ENCODE peak calls at places on chromosomes 5 and 9, in nine cellular contexts. One of them, this sample, is unnamed. For H3K27me3 and H3K36me3, the result is how much of the 10 kb centered on the place peaks cover.

GRCh38 chr5:175103746-175104145 is 340.2 kb downstream of the DRD1 start:
- DNase-seq in naive thymus-derived CD4-positive, alpha-beta T cell: no peak
- DNase-seq in ovary: no peak
- DNase-seq in GM23248: no peak
- DNase-seq in mesendoderm: no peak
- DNase-seq in heart left ventricle: no peak
- DNase-seq in transverse colon: no peak
- DNase-seq in small intestine: no peak
- DNase-seq in Panc1: no peak
- DNase-seq in this sample: no peak

GRCh38 chr5:129460121-129460950 is at the start of gene ADAMTS19:
- DNase-seq in naive thymus-derived CD4-positive, alpha-beta T cell: no peak
- DNase-seq in ovary: no peak
- DNase-seq in GM23248: peak
- DNase-seq in mesendoderm: peak
- DNase-seq in heart left ventricle: peak
- DNase-seq in transverse colon: peak
- DNase-seq in small intestine: peak
- DNase-seq in Panc1: no peak
- DNase-seq in this sample: peak

GRCh38 chr9:121026260-121026691 is 23.8 kb downstream of the C5 start:
- DNase-seq in naive thymus-derived CD4-positive, alpha-beta T cell: no peak
- DNase-seq in ovary: no peak
- DNase-seq in GM23248: peak
- DNase-seq in mesendoderm: no peak
- DNase-seq in heart left ventricle: no peak
- DNase-seq in transverse colon: no peak
- DNase-seq in small intestine: peak
- DNase-seq in Panc1: no peak
- DNase-seq in this sample: no peak

GRCh38 chr9:3467593-3468219 is 58.1 kb downstream of the RFX3 start:
- DNase-seq in naive thymus-derived CD4-positive, alpha-beta T cell: peak
- DNase-seq in ovary: peak
- DNase-seq in GM23248: peak
- DNase-seq in mesendoderm: peak
- DNase-seq in heart left ventricle: peak
- DNase-seq in transverse colon: peak
- DNase-seq in small intestine: peak
- DNase-seq in Panc1: peak
- DNase-seq in this sample: peak

GRCh38 chr9:91843623-91844111 is 106.4 kb downstream of the ROR2 start:
- DNase-seq in naive thymus-derived CD4-positive, alpha-beta T cell: no peak
- DNase-seq in ovary: peak
- DNase-seq in GM23248: peak
- DNase-seq in mesendoderm: no peak
- DNase-seq in heart left ventricle: peak
- DNase-seq in transverse colon: no peak
- DNase-seq in small intestine: no peak
- DNase-seq in Panc1: no peak
- DNase-seq in this sample: peak

GRCh38 chr5:43616535-43616934 is 13.6 kb downstream of the NNT start:
- DNase-seq in naive thymus-derived CD4-positive, alpha-beta T cell: no peak
- DNase-seq in ovary: no peak
- DNase-seq in GM23248: peak
- DNase-seq in mesendoderm: peak
- DNase-seq in heart left ventricle: no peak
- DNase-seq in transverse colon: no peak
- DNase-seq in small intestine: no peak
- DNase-seq in Panc1: no peak
- DNase-seq in this sample: no peak

GRCh38 chr5:125042243-125042887 is 295.9 kb upstream of the ZNF608 start:
- DNase-seq in naive thymus-derived CD4-positive, alpha-beta T cell: no peak
- DNase-seq in ovary: no peak
- DNase-seq in GM23248: peak
- DNase-seq in mesendoderm: no peak
- DNase-seq in heart left ventricle: no peak
- DNase-seq in transverse colon: no peak
- DNase-seq in small intestine: no peak
- DNase-seq in Panc1: no peak
- DNase-seq in this sample: no peak

GRCh38 chr5:31561936-31562335 is 29.8 kb downstream of the C5orf22 start:
- DNase-seq in naive thymus-derived CD4-positive, alpha-beta T cell: no peak
- DNase-seq in ovary: no peak
- DNase-seq in GM23248: peak
- DNase-seq in mesendoderm: no peak
- DNase-seq in heart left ventricle: no peak
- DNase-seq in transverse colon: no peak
- DNase-seq in small intestine: no peak
- DNase-seq in Panc1: no peak
- DNase-seq in this sample: no peak

GRCh38 chr9:97396256-97396655 is 15.6 kb upstream of the TDRD7 start:
- DNase-seq in naive thymus-derived CD4-positive, alpha-beta T cell: no peak
- DNase-seq in ovary: no peak
- DNase-seq in GM23248: no peak
- DNase-seq in mesendoderm: no peak
- DNase-seq in heart left ventricle: no peak
- DNase-seq in transverse colon: no peak
- DNase-seq in small intestine: no peak
- DNase-seq in Panc1: no peak
- DNase-seq in this sample: no peak

GRCh38 chr5:88684136-88684500 is 198.9 kb downstream of the MEF2C start:
- DNase-seq in naive thymus-derived CD4-positive, alpha-beta T cell: no peak
- DNase-seq in ovary: no peak
- DNase-seq in GM23248: no peak
- DNase-seq in mesendoderm: no peak
- DNase-seq in heart left ventricle: no peak
- DNase-seq in transverse colon: no peak
- DNase-seq in small intestine: no peak
- DNase-seq in Panc1: no peak
- DNase-seq in this sample: no peak

GRCh38 chr9:136228107-136228875 is 17.3 kb downstream of the QSOX2 start:
- DNase-seq in naive thymus-derived CD4-positive, alpha-beta T cell: no peak
- DNase-seq in ovary: no peak
- DNase-seq in GM23248: peak
- DNase-seq in mesendoderm: peak
- DNase-seq in heart left ventricle: no peak
- DNase-seq in transverse colon: no peak
- DNase-seq in small intestine: no peak
- DNase-seq in Panc1: peak
- DNase-seq in this sample: no peak

GRCh38 chr5:148482697-148483462 is 99.1 kb downstream of the FBXO38 start:
- DNase-seq in naive thymus-derived CD4-positive, alpha-beta T cell: peak
- DNase-seq in ovary: peak
- DNase-seq in GM23248: peak
- DNase-seq in mesendoderm: peak
- DNase-seq in heart left ventricle: peak
- DNase-seq in transverse colon: peak
- DNase-seq in small intestine: peak
- DNase-seq in Panc1: peak
- DNase-seq in this sample: peak

GRCh38 chr5:170597109-170597741 is 93.4 kb downstream of the KCNIP1 start:
- DNase-seq in naive thymus-derived CD4-positive, alpha-beta T cell: no peak
- DNase-seq in ovary: no peak
- DNase-seq in GM23248: peak
- DNase-seq in mesendoderm: peak
- DNase-seq in heart left ventricle: no peak
- DNase-seq in transverse colon: peak
- DNase-seq in small intestine: no peak
- DNase-seq in Panc1: peak
- DNase-seq in this sample: no peak

GRCh38 chr5:157918811-157919742 is 60.1 kb upstream of the CLINT1 start:
- DNase-seq in naive thymus-derived CD4-positive, alpha-beta T cell: peak
- DNase-seq in ovary: no peak
- DNase-seq in GM23248: peak
- DNase-seq in mesendoderm: peak
- DNase-seq in heart left ventricle: no peak
- DNase-seq in transverse colon: peak
- DNase-seq in small intestine: peak
- DNase-seq in Panc1: no peak
- DNase-seq in this sample: no peak

GRCh38 chr5:456351-457194 is 13.6 kb downstream of the EXOC3 start:
- DNase-seq in naive thymus-derived CD4-positive, alpha-beta T cell: no peak
- DNase-seq in ovary: peak
- DNase-seq in GM23248: no peak
- DNase-seq in mesendoderm: no peak
- DNase-seq in heart left ventricle: peak
- DNase-seq in transverse colon: peak
- DNase-seq in small intestine: no peak
- DNase-seq in Panc1: no peak
- DNase-seq in this sample: no peak

GRCh38 chr5:1039210-1039548 is 30.6 kb downstream of the NKD2 start:
- DNase-seq in naive thymus-derived CD4-positive, alpha-beta T cell: no peak
- DNase-seq in ovary: no peak
- DNase-seq in GM23248: no peak
- DNase-seq in mesendoderm: no peak
- DNase-seq in heart left ventricle: no peak
- DNase-seq in transverse colon: no peak
- DNase-seq in small intestine: no peak
- DNase-seq in Panc1: no peak
- DNase-seq in this sample: no peak

GRCh38 chr9:89234636-89235035 is 56.0 kb upstream of the SHC3 start:
- DNase-seq in naive thymus-derived CD4-positive, alpha-beta T cell: no peak
- DNase-seq in ovary: no peak
- DNase-seq in GM23248: no peak
- DNase-seq in mesendoderm: no peak
- DNase-seq in heart left ventricle: no peak
- DNase-seq in transverse colon: no peak
- DNase-seq in small intestine: no peak
- DNase-seq in Panc1: no peak
- DNase-seq in this sample: peak

GRCh38 chr5:98813755-98814154 is 40.3 kb downstream of the RGMB start:
- DNase-seq in naive thymus-derived CD4-positive, alpha-beta T cell: no peak
- DNase-seq in ovary: no peak
- DNase-seq in GM23248: no peak
- DNase-seq in mesendoderm: no peak
- DNase-seq in heart left ventricle: no peak
- DNase-seq in transverse colon: no peak
- DNase-seq in small intestine: no peak
- DNase-seq in Panc1: no peak
- DNase-seq in this sample: no peak

GRCh38 chr5:67476995-67477394 is 280.4 kb upstream of the CD180 start:
- DNase-seq in naive thymus-derived CD4-positive, alpha-beta T cell: no peak
- DNase-seq in ovary: no peak
- DNase-seq in GM23248: no peak
- DNase-seq in mesendoderm: no peak
- DNase-seq in heart left ventricle: no peak
- DNase-seq in transverse colon: no peak
- DNase-seq in small intestine: no peak
- DNase-seq in Panc1: no peak
- DNase-seq in this sample: no peak

GRCh38 chr9:135163023-135163780 is 75.7 kb downstream of the OLFM1 start:
- DNase-seq in naive thymus-derived CD4-positive, alpha-beta T cell: no peak
- DNase-seq in ovary: no peak
- DNase-seq in GM23248: no peak
- DNase-seq in mesendoderm: no peak
- DNase-seq in heart left ventricle: no peak
- DNase-seq in transverse colon: no peak
- DNase-seq in small intestine: no peak
- DNase-seq in Panc1: no peak
- DNase-seq in this sample: no peak
- H3K27me3 ChIP-seq in naive thymus-derived CD4-positive, alpha-beta T cell: under half
- H3K27me3 ChIP-seq in ovary: under half
- H3K27me3 ChIP-seq in GM23248: under half
- H3K27me3 ChIP-seq in mesendoderm: under half
- H3K27me3 ChIP-seq in heart left ventricle: half or more
- H3K27me3 ChIP-seq in transverse colon: under half
- H3K27me3 ChIP-seq in small intestine: under half
- H3K27me3 ChIP-seq in Panc1: under half
- H3K27me3 ChIP-seq in this sample: under half

GRCh38 chr9:33044677-33045282 is 19.7 kb downstream of the DNAJA1 start:
- DNase-seq in naive thymus-derived CD4-positive, alpha-beta T cell: no peak
- DNase-seq in ovary: no peak
- DNase-seq in GM23248: no peak
- DNase-seq in mesendoderm: peak
- DNase-seq in heart left ventricle: no peak
- DNase-seq in transverse colon: peak
- DNase-seq in small intestine: peak
- DNase-seq in Panc1: peak
- DNase-seq in this sample: peak

GRCh38 chr9:33044162-33044673 is 19.1 kb downstream of the DNAJA1 start:
- DNase-seq in naive thymus-derived CD4-positive, alpha-beta T cell: peak
- DNase-seq in ovary: peak
- DNase-seq in GM23248: peak
- DNase-seq in mesendoderm: peak
- DNase-seq in heart left ventricle: peak
- DNase-seq in transverse colon: peak
- DNase-seq in small intestine: peak
- DNase-seq in Panc1: peak
- DNase-seq in this sample: peak

GRCh38 chr9:33042528-33042927 is 17.5 kb downstream of the DNAJA1 start:
- DNase-seq in naive thymus-derived CD4-positive, alpha-beta T cell: no peak
- DNase-seq in ovary: no peak
- DNase-seq in GM23248: peak
- DNase-seq in mesendoderm: no peak
- DNase-seq in heart left ventricle: no peak
- DNase-seq in transverse colon: no peak
- DNase-seq in small intestine: no peak
- DNase-seq in Panc1: no peak
- DNase-seq in this sample: no peak

GRCh38 chr9:33041459-33042188 is 16.6 kb downstream of the DNAJA1 start:
- DNase-seq in naive thymus-derived CD4-positive, alpha-beta T cell: no peak
- DNase-seq in ovary: no peak
- DNase-seq in GM23248: peak
- DNase-seq in mesendoderm: no peak
- DNase-seq in heart left ventricle: no peak
- DNase-seq in transverse colon: no peak
- DNase-seq in small intestine: no peak
- DNase-seq in Panc1: no peak
- DNase-seq in this sample: no peak

GRCh38 chr9:33040792-33041458 is 15.9 kb downstream of the DNAJA1 start:
- DNase-seq in naive thymus-derived CD4-positive, alpha-beta T cell: no peak
- DNase-seq in ovary: no peak
- DNase-seq in GM23248: no peak
- DNase-seq in mesendoderm: no peak
- DNase-seq in heart left ventricle: no peak
- DNase-seq in transverse colon: no peak
- DNase-seq in small intestine: no peak
- DNase-seq in Panc1: no peak
- DNase-seq in this sample: no peak
- H3K36me3 ChIP-seq in naive thymus-derived CD4-positive, alpha-beta T cell: under half
- H3K36me3 ChIP-seq in ovary: under half
- H3K36me3 ChIP-seq in GM23248: under half
- H3K36me3 ChIP-seq in mesendoderm: under half
- H3K36me3 ChIP-seq in heart left ventricle: under half
- H3K36me3 ChIP-seq in transverse colon: under half
- H3K36me3 ChIP-seq in small intestine: under half
- H3K36me3 ChIP-seq in Panc1: under half
- H3K36me3 ChIP-seq in this sample: under half

GRCh38 chr9:127452481-127453092 is 1.3 kb downstream of the LRSAM1 start:
- DNase-seq in naive thymus-derived CD4-positive, alpha-beta T cell: no peak
- DNase-seq in ovary: no peak
- DNase-seq in GM23248: peak
- DNase-seq in mesendoderm: no peak
- DNase-seq in heart left ventricle: peak
- DNase-seq in transverse colon: peak
- DNase-seq in small intestine: peak
- DNase-seq in Panc1: no peak
- DNase-seq in this sample: no peak
- H3K4me3 ChIP-seq in naive thymus-derived CD4-positive, alpha-beta T cell: peak
- H3K4me3 ChIP-seq in ovary: no peak
- H3K4me3 ChIP-seq in GM23248: peak
- H3K4me3 ChIP-seq in mesendoderm: no peak
- H3K4me3 ChIP-seq in heart left ventricle: peak
- H3K4me3 ChIP-seq in transverse colon: peak
- H3K4me3 ChIP-seq in small intestine: no peak
- H3K4me3 ChIP-seq in Panc1: peak
- H3K4me3 ChIP-seq in this sample: peak

GRCh38 chr5:178590924-178591423 is 781 bp upstream of the COL23A1 start:
- DNase-seq in naive thymus-derived CD4-positive, alpha-beta T cell: no peak
- DNase-seq in ovary: no peak
- DNase-seq in GM23248: peak
- DNase-seq in mesendoderm: no peak
- DNase-seq in heart left ventricle: no peak
- DNase-seq in transverse colon: no peak
- DNase-seq in small intestine: no peak
- DNase-seq in Panc1: no peak
- DNase-seq in this sample: no peak
- H3K27me3 ChIP-seq in naive thymus-derived CD4-positive, alpha-beta T cell: under half
- H3K27me3 ChIP-seq in ovary: under half
- H3K27me3 ChIP-seq in GM23248: under half
- H3K27me3 ChIP-seq in mesendoderm: under half
- H3K27me3 ChIP-seq in heart left ventricle: under half
- H3K27me3 ChIP-seq in transverse colon: half or more
- H3K27me3 ChIP-seq in small intestine: under half
- H3K27me3 ChIP-seq in Panc1: under half
- H3K27me3 ChIP-seq in this sample: under half